ENCODE peak calls at places on chromosomes 3 and 15, in ten cellular contexts. One of them, this sample, is unnamed.
A peak's percentile ranks its signal among the peaks of the same experiment; 100 is the strongest.

GRCh38 chr15:54273928-54274327 is 295.7 kb downstream of the UNC13C start:
- DNase-seq in mammary epithelial cell: no peak
- DNase-seq in neural crest cell: no peak
- DNase-seq in AG04450: no peak
- DNase-seq in body of pancreas: no peak
- DNase-seq in activated B cell treated with CpG ODN at 0.5 μM for 24 hours: no peak
- DNase-seq in left lung: no peak
- DNase-seq in chondrocyte: no peak
- DNase-seq in progenitor cell of endocrine pancreas: no peak
- DNase-seq in fibroblast of the aortic adventitia: no peak
- DNase-seq in this sample: no peak

GRCh38 chr3:185327052-185327451 is 35.9 kb upstream of the MAP3K13 start:
- DNase-seq in mammary epithelial cell: no peak
- DNase-seq in neural crest cell: no peak
- DNase-seq in AG04450: no peak
- DNase-seq in body of pancreas: no peak
- DNase-seq in activated B cell treated with CpG ODN at 0.5 μM for 24 hours: no peak
- DNase-seq in left lung: no peak
- DNase-seq in chondrocyte: no peak
- DNase-seq in progenitor cell of endocrine pancreas: no peak
- DNase-seq in fibroblast of the aortic adventitia: no peak
- DNase-seq in this sample: no peak

GRCh38 chr15:63915888-63916731 is 82.4 kb upstream of the HERC1 start:
- DNase-seq in mammary epithelial cell: no peak
- DNase-seq in neural crest cell: no peak
- DNase-seq in AG04450: no peak
- DNase-seq in body of pancreas: no peak
- DNase-seq in activated B cell treated with CpG ODN at 0.5 μM for 24 hours: no peak
- DNase-seq in left lung: no peak
- DNase-seq in chondrocyte: no peak
- DNase-seq in progenitor cell of endocrine pancreas: no peak
- DNase-seq in fibroblast of the aortic adventitia: peak; percentile 18
- DNase-seq in this sample: no peak

GRCh38 chr15:77839970-77840609 is 207.4 kb upstream of the LINGO1 start:
- DNase-seq in mammary epithelial cell: no peak
- DNase-seq in neural crest cell: no peak
- DNase-seq in AG04450: no peak
- DNase-seq in body of pancreas: no peak
- DNase-seq in activated B cell treated with CpG ODN at 0.5 μM for 24 hours: no peak
- DNase-seq in left lung: peak; percentile 19
- DNase-seq in chondrocyte: peak; percentile 48
- DNase-seq in progenitor cell of endocrine pancreas: no peak
- DNase-seq in fibroblast of the aortic adventitia: no peak
- DNase-seq in this sample: peak; percentile 27

GRCh38 chr3:7934362-7934761 is 567.3 kb upstream of the LMCD1 start:
- DNase-seq in mammary epithelial cell: no peak
- DNase-seq in neural crest cell: no peak
- DNase-seq in AG04450: no peak
- DNase-seq in body of pancreas: no peak
- DNase-seq in activated B cell treated with CpG ODN at 0.5 μM for 24 hours: no peak
- DNase-seq in left lung: no peak
- DNase-seq in chondrocyte: no peak
- DNase-seq in progenitor cell of endocrine pancreas: no peak
- DNase-seq in fibroblast of the aortic adventitia: no peak
- DNase-seq in this sample: no peak

GRCh38 chr15:41655716-41656115 is 4.5 kb upstream of the MGA start:
- DNase-seq in mammary epithelial cell: no peak
- DNase-seq in neural crest cell: no peak
- DNase-seq in AG04450: no peak
- DNase-seq in body of pancreas: no peak
- DNase-seq in activated B cell treated with CpG ODN at 0.5 μM for 24 hours: no peak
- DNase-seq in left lung: no peak
- DNase-seq in chondrocyte: no peak
- DNase-seq in progenitor cell of endocrine pancreas: no peak
- DNase-seq in fibroblast of the aortic adventitia: no peak
- DNase-seq in this sample: no peak

GRCh38 chr3:186442162-186442561 is 80.1 kb upstream of the DGKG start:
- DNase-seq in mammary epithelial cell: no peak
- DNase-seq in neural crest cell: no peak
- DNase-seq in AG04450: no peak
- DNase-seq in body of pancreas: peak; percentile 57
- DNase-seq in activated B cell treated with CpG ODN at 0.5 μM for 24 hours: no peak
- DNase-seq in left lung: no peak
- DNase-seq in chondrocyte: no peak
- DNase-seq in progenitor cell of endocrine pancreas: no peak
- DNase-seq in fibroblast of the aortic adventitia: no peak
- DNase-seq in this sample: no peak

GRCh38 chr15:57607570-57608000 is 15.9 kb downstream of the MYZAP start:
- DNase-seq in mammary epithelial cell: peak; percentile 75
- DNase-seq in neural crest cell: no peak
- DNase-seq in AG04450: no peak
- DNase-seq in body of pancreas: peak; percentile 68
- DNase-seq in activated B cell treated with CpG ODN at 0.5 μM for 24 hours: no peak
- DNase-seq in left lung: peak; percentile 85
- DNase-seq in chondrocyte: no peak
- DNase-seq in progenitor cell of endocrine pancreas: no peak
- DNase-seq in fibroblast of the aortic adventitia: peak; percentile 31
- DNase-seq in this sample: peak; percentile 51

DNA sequence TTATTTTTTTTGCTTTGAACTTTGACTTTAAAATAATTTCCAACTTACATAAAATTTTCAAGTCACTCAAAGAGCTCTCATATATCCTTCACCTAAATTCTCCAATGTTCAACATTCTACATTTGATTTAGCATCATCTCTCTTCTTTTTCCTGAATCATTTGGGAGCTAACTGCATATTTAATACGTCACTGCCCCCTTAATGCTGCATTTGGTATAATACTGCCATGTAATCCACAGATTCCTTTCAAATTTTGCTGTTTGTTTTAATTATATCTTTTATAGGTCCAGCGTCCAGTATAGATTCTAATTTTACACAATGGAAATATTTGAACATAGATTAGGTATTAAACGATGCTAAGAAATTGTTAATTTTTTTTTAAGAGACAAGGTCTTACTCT is 2.3 kb upstream of the EIF2AK4 start:
- DNase-seq in mammary epithelial cell: no peak
- DNase-seq in neural crest cell: no peak
- DNase-seq in AG04450: no peak
- DNase-seq in body of pancreas: no peak
- DNase-seq in activated B cell treated with CpG ODN at 0.5 μM for 24 hours: no peak
- DNase-seq in left lung: no peak
- DNase-seq in chondrocyte: no peak
- DNase-seq in progenitor cell of endocrine pancreas: no peak
- DNase-seq in fibroblast of the aortic adventitia: no peak
- DNase-seq in this sample: no peak
- TF ChIP-seq CTCF in mammary epithelial cell: peak; percentile 30
- TF ChIP-seq CTCF in neural crest cell: no peak
- TF ChIP-seq CTCF in AG04450: no peak
- TF ChIP-seq CTCF in body of pancreas: no peak
- TF ChIP-seq CTCF in activated B cell treated with CpG ODN at 0.5 μM for 24 hours: no peak
- TF ChIP-seq CTCF in left lung: no peak
- TF ChIP-seq CTCF in chondrocyte: peak; percentile 66
- TF ChIP-seq CTCF in progenitor cell of endocrine pancreas: no peak
- TF ChIP-seq CTCF in fibroblast of the aortic adventitia: no peak
- TF ChIP-seq CTCF in this sample: no peak

GRCh38 chr3:51985063-51985462 is 1.7 kb downstream of the ACY1 start:
- DNase-seq in mammary epithelial cell: no peak
- DNase-seq in neural crest cell: no peak
- DNase-seq in AG04450: no peak
- DNase-seq in body of pancreas: no peak
- DNase-seq in activated B cell treated with CpG ODN at 0.5 μM for 24 hours: no peak
- DNase-seq in left lung: no peak
- DNase-seq in chondrocyte: no peak
- DNase-seq in progenitor cell of endocrine pancreas: no peak
- DNase-seq in fibroblast of the aortic adventitia: no peak
- DNase-seq in this sample: no peak

GRCh38 chr3:51983578-51984268 is 388 bp downstream of the ACY1 start:
- DNase-seq in mammary epithelial cell: no peak
- DNase-seq in neural crest cell: no peak
- DNase-seq in AG04450: no peak
- DNase-seq in body of pancreas: no peak
- DNase-seq in activated B cell treated with CpG ODN at 0.5 μM for 24 hours: no peak
- DNase-seq in left lung: no peak
- DNase-seq in chondrocyte: no peak
- DNase-seq in progenitor cell of endocrine pancreas: no peak
- DNase-seq in fibroblast of the aortic adventitia: no peak
- DNase-seq in this sample: no peak

GRCh38 chr3:51984269-51984647 is 923 bp downstream of the ACY1 start:
- DNase-seq in mammary epithelial cell: no peak
- DNase-seq in neural crest cell: no peak
- DNase-seq in AG04450: no peak
- DNase-seq in body of pancreas: no peak
- DNase-seq in activated B cell treated with CpG ODN at 0.5 μM for 24 hours: no peak
- DNase-seq in left lung: no peak
- DNase-seq in chondrocyte: no peak
- DNase-seq in progenitor cell of endocrine pancreas: no peak
- DNase-seq in fibroblast of the aortic adventitia: no peak
- DNase-seq in this sample: no peak

GRCh38 chr3:51982352-51982837 is 940 bp upstream of the ACY1 start:
- DNase-seq in mammary epithelial cell: no peak
- DNase-seq in neural crest cell: no peak
- DNase-seq in AG04450: no peak
- DNase-seq in body of pancreas: peak; percentile 65
- DNase-seq in activated B cell treated with CpG ODN at 0.5 μM for 24 hours: peak; percentile 31
- DNase-seq in left lung: peak; percentile 57
- DNase-seq in chondrocyte: no peak
- DNase-seq in progenitor cell of endocrine pancreas: no peak
- DNase-seq in fibroblast of the aortic adventitia: no peak
- DNase-seq in this sample: no peak

DNA sequence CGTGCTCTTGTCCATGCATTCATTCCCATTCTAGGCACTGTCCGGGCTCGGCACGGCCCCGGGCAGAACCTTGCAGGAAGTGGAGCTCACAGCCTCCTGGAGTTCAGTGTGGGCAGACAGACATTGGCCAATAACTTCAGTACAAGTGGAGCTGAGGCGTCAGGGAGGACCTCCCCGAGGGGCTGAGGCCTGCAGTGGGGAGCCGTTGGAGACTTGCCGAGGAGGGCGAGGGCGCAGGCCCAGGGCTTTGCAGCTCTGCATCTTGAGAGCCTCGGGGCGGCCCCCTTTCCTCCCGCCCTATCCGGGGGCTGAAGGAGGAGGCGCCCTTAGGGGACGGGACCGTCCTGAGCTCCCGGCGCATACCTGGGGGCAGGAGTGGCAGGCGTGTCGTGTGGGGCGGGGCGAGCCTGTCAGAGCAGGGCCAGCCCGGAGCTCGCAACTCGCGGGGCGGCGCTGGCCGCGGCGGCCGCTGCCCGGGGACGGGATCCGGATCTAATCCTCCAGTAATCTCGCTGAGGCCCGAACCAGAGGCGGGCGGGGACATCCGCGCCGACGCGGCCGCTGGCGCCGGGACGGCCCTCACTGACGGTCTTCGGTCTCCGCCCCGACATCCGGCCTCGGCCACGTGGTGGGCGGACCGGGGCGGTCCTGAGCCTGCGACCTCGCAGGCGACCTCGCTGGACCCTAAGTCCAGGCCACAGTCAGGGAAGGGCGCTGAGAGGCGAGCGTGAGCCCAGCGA is at the start of gene ACY1:
- DNase-seq in mammary epithelial cell: peak; percentile 92
- DNase-seq in neural crest cell: peak; percentile 76
- DNase-seq in AG04450: peak; percentile 68
- DNase-seq in body of pancreas: peak; percentile 90
- DNase-seq in activated B cell treated with CpG ODN at 0.5 μM for 24 hours: peak; percentile 70
- DNase-seq in left lung: peak; percentile 90
- DNase-seq in chondrocyte: no peak
- DNase-seq in progenitor cell of endocrine pancreas: peak; percentile 71
- DNase-seq in fibroblast of the aortic adventitia: peak; percentile 76
- DNase-seq in this sample: peak; percentile 65
- TF ChIP-seq CTCF in mammary epithelial cell: no peak
- TF ChIP-seq CTCF in neural crest cell: peak; percentile 35
- TF ChIP-seq CTCF in AG04450: no peak
- TF ChIP-seq CTCF in body of pancreas: no peak
- TF ChIP-seq CTCF in activated B cell treated with CpG ODN at 0.5 μM for 24 hours: no peak
- TF ChIP-seq CTCF in left lung: no peak
- TF ChIP-seq CTCF in chondrocyte: peak; percentile 49
- TF ChIP-seq CTCF in progenitor cell of endocrine pancreas: no peak
- TF ChIP-seq CTCF in fibroblast of the aortic adventitia: no peak
- TF ChIP-seq CTCF in this sample: peak; percentile 57

DNA sequence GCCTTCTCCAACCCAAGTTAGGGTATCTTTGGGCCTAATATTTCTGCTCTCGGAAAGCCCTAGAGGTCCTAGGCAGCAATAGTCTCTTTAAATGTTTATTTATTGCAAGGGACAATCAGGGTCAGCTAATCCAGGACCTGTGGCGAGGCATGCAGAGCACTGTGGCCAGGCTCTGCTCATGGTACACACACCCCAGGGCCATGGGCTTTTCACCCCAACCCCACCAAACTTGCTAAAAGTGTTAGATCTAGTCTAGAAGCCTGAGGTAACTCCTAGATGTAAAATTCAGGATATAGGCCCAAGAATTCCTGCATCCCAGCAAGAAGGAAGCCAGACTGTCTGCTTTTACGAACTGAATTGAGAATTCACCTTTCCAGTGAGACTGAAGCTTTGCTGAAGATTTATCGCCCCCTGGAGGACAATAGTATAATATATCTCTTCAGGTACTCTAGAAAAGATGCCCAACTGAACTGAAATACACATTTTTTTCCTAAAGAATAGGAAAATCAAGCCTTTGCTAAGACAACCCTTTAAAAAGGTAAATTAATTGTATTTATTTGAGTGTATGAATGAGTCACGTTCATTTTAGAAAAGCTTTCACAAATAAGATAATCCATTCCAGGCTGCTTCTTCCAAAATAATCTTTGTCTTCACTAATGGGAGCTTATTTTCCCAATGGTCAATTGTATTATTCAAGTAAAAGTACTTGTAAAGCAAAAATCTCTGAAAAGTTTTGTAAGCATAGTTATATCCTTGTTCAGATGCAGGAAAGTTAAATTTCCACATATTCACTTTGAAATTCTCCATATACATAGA is 89.8 kb downstream of the LRRC3B start:
- DNase-seq in mammary epithelial cell: peak; percentile 11
- DNase-seq in neural crest cell: peak; percentile 3
- DNase-seq in AG04450: no peak
- DNase-seq in body of pancreas: peak; percentile 13
- DNase-seq in activated B cell treated with CpG ODN at 0.5 μM for 24 hours: no peak
- DNase-seq in left lung: no peak
- DNase-seq in chondrocyte: no peak
- DNase-seq in progenitor cell of endocrine pancreas: no peak
- DNase-seq in fibroblast of the aortic adventitia: peak; percentile 6
- DNase-seq in this sample: no peak
- TF ChIP-seq CTCF in mammary epithelial cell: peak; percentile 51
- TF ChIP-seq CTCF in neural crest cell: peak; percentile 84
- TF ChIP-seq CTCF in AG04450: no peak
- TF ChIP-seq CTCF in body of pancreas: peak; percentile 9
- TF ChIP-seq CTCF in activated B cell treated with CpG ODN at 0.5 μM for 24 hours: no peak
- TF ChIP-seq CTCF in left lung: peak; percentile 40
- TF ChIP-seq CTCF in chondrocyte: peak; percentile 86
- TF ChIP-seq CTCF in progenitor cell of endocrine pancreas: peak; percentile 85
- TF ChIP-seq CTCF in fibroblast of the aortic adventitia: peak; percentile 15
- TF ChIP-seq CTCF in this sample: peak; percentile 32

DNA sequence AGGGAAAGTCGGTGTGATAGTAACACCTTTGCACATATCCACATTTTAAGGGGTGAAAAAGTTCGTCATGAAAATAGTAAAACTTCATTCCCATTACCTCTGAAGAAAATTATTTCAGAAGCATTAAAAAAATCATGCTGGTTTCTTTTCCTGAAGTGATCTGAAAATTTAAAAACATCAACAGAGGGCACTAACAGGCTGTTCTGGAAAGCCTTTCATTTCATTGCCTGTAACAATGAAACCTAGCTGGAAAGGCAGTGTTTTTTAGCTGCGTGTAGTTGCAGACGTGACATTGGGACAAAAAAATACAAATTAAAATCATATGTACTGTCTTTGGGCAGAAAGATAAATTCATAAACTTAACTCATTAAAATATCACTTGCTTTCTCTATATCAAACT is 993.8 kb downstream of the GBE1 start:
- DNase-seq in mammary epithelial cell: no peak
- DNase-seq in neural crest cell: no peak
- DNase-seq in AG04450: no peak
- DNase-seq in body of pancreas: no peak
- DNase-seq in activated B cell treated with CpG ODN at 0.5 μM for 24 hours: no peak
- DNase-seq in left lung: no peak
- DNase-seq in chondrocyte: no peak
- DNase-seq in progenitor cell of endocrine pancreas: no peak
- DNase-seq in fibroblast of the aortic adventitia: peak; percentile 4
- DNase-seq in this sample: no peak
- TF ChIP-seq CTCF in mammary epithelial cell: no peak
- TF ChIP-seq CTCF in neural crest cell: no peak
- TF ChIP-seq CTCF in AG04450: no peak
- TF ChIP-seq CTCF in body of pancreas: no peak
- TF ChIP-seq CTCF in activated B cell treated with CpG ODN at 0.5 μM for 24 hours: no peak
- TF ChIP-seq CTCF in left lung: no peak
- TF ChIP-seq CTCF in chondrocyte: peak; percentile 67
- TF ChIP-seq CTCF in progenitor cell of endocrine pancreas: no peak
- TF ChIP-seq CTCF in fibroblast of the aortic adventitia: no peak
- TF ChIP-seq CTCF in this sample: no peak

This sample was measured in CD14-positive monocyte.